ENCODE peak calls at places on chromosomes 1 and 21, in six cellular contexts. F is stimulated activated CD4-positive, alpha-beta T cell treated with anti-CD3 and anti-CD28 coated beads, Interleukin-2, amount 100 ng/mL, for 24 hours; H is cardiac fibroblast; Q is HEK293T; O is RCC 7860; M is natural killer cell treated with Interleukin-12 subunit alpha and Interleukin-12 subunit beta and Interleukin-15 and Interleukin-18, amount 100 ng/mL, for 72 hours. Y is an unnamed sample.

GRCh38 chr1:154971341-154971998 is 923 bp upstream of the SHC1 start:
- DNase-seq in O (no peak), Q (no peak), M (no peak), F (no peak), H (no peak), Y (no peak)

GRCh38 chr1:106480629-106481028 is 575.8 kb upstream of the PRMT6 start:
- DNase-seq in Q (no peak), F (no peak), M (no peak), H (no peak), O (no peak), Y (no peak)

GRCh38 chr21:40016234-40016633 is 149.0 kb downstream of the PCP4 start:
- DNase-seq in H (no peak), F (no peak), M (no peak), O (no peak), Q (no peak), Y (no peak)

GRCh38 chr1:907611-908451 is 15.9 kb upstream of the SAMD11 start:
- DNase-seq in Q (no peak), F (peak; percentile 16), H (no peak), O (no peak), M (no peak), Y (peak; percentile 12)

GRCh38 chr1:4460052-4460451 is 194.4 kb upstream of the AJAP1 start:
- DNase-seq in Q (no peak), M (no peak), O (no peak), F (no peak), H (no peak), Y (no peak)

GRCh38 chr1:88608139-88608943 is 75.7 kb upstream of the PKN2 start:
- DNase-seq in H (peak; percentile 44), M (no peak), O (peak; percentile 37), F (no peak), Q (peak; percentile 58), Y (no peak)

GRCh38 chr1:3409737-3410434 is 44.6 kb upstream of the ARHGEF16 start:
- DNase-seq in M (no peak), H (peak; percentile 64), Q (no peak), O (no peak), F (no peak), Y (no peak)

GRCh38 chr1:244974550-244974949 is 110.2 kb upstream of the HNRNPU start:
- DNase-seq in Q (no peak), O (no peak), F (no peak), H (no peak), M (no peak), Y (no peak)

GRCh38 chr1:56803561-56804156 is 15.5 kb downstream of the FYB2 start:
- DNase-seq in F (no peak), Q (peak; percentile 79), O (no peak), H (peak; percentile 26), M (no peak), Y (no peak)

GRCh38 chr1:7948950-7949349 is 8.3 kb upstream of the TNFRSF9 start:
- DNase-seq in H (peak; percentile 37), Q (no peak), F (peak; percentile 35), M (peak; percentile 70), O (peak; percentile 95), Y (no peak)

GRCh38 chr1:22612657-22613056 is 23.8 kb upstream of the C1QA start:
- DNase-seq in O (no peak), M (no peak), H (no peak), Q (no peak), F (no peak), Y (no peak)

GRCh38 chr1:15245593-15246325 is 1.3 kb upstream of the FHAD1 start:
- DNase-seq in M (no peak), O (no peak), Q (no peak), F (no peak), H (peak; percentile 83), Y (no peak)

GRCh38 chr1:204127597-204128242 is 24.1 kb downstream of the ETNK2 start:
- DNase-seq in M (no peak), F (no peak), Q (peak; percentile 83), O (peak; percentile 43), H (peak; percentile 87), Y (no peak)

GRCh38 chr1:111214086-111214801 is 13.3 kb upstream of the CHI3L2 start:
- DNase-seq in O (no peak), H (no peak), F (no peak), M (no peak), Q (no peak), Y (no peak)

GRCh38 chr1:183300828-183301227 is 114.8 kb downstream of the LAMC2 start:
- DNase-seq in Q (no peak), O (no peak), H (no peak), F (no peak), M (no peak), Y (no peak)

GRCh38 chr1:55869050-55869449 is 653.9 kb upstream of the USP24 start:
- DNase-seq in O (no peak), F (no peak), Q (no peak), M (no peak), H (peak; percentile 48), Y (no peak)

GRCh38 chr1:200154069-200154767 is 126.7 kb downstream of the NR5A2 start:
- DNase-seq in O (peak; percentile 62), M (peak; percentile 82), F (peak; percentile 56), Q (no peak), H (peak; percentile 59), Y (peak; percentile 23)

GRCh38 chr1:41476807-41477361 is 7.6 kb downstream of the EDN2 start:
- DNase-seq in F (no peak), Q (no peak), H (no peak), O (no peak), M (no peak), Y (no peak)

GRCh38 chr1:36874271-36875017 is 159.9 kb downstream of the GRIK3 start:
- DNase-seq in O (no peak), M (peak; percentile 38), H (no peak), Q (no peak), F (no peak), Y (no peak)

GRCh38 chr1:102085896-102086295 is 89.2 kb upstream of the OLFM3 start:
- DNase-seq in M (no peak), F (no peak), O (no peak), Q (no peak), H (no peak), Y (no peak)

GRCh38 chr1:5423109-5423508 is 569.1 kb downstream of the NPHP4 start:
- DNase-seq in M (no peak), H (no peak), Q (no peak), O (no peak), F (peak; percentile 26), Y (no peak)

GRCh38 chr1:89148259-89148658 is 22.3 kb upstream of the GBP2 start:
- DNase-seq in M (no peak), F (no peak), O (no peak), Q (no peak), H (no peak), Y (no peak)

GRCh38 chr1:198465201-198466144 is 75.0 kb downstream of the ATP6V1G3 start:
- DNase-seq in H (peak; percentile 80), F (no peak), O (peak; percentile 39), M (no peak), Q (peak; percentile 34), Y (no peak)

GRCh38 chr1:33128781-33129180 is 47.8 kb downstream of the AZIN2 start:
- DNase-seq in O (no peak), M (no peak), F (no peak), H (no peak), Q (no peak), Y (no peak)

GRCh38 chr1:181482001-181482430 is 1.3 kb upstream of the CACNA1E start:
- DNase-seq in O (no peak), F (no peak), M (no peak), H (no peak), Q (no peak), Y (no peak)

GRCh38 chr1:160101037-160101716 is 2.8 kb upstream of the IGSF8 start:
- DNase-seq in F (peak; percentile 79), M (no peak), O (peak; percentile 68), H (peak; percentile 72), Q (peak; percentile 88), Y (peak; percentile 69)

GRCh38 chr21:41924355-41924754 is 29.5 kb downstream of the C2CD2 start:
- DNase-seq in H (no peak), O (no peak), Q (no peak), F (no peak), M (no peak), Y (no peak)

GRCh38 chr1:72000809-72001208 is 281.5 kb downstream of the NEGR1 start:
- DNase-seq in M (no peak), F (no peak), H (no peak), O (no peak), Q (no peak), Y (no peak)

GRCh38 chr1:87983841-87984240 is 655.2 kb downstream of the LMO4 start:
- DNase-seq in F (no peak), H (peak; percentile 45), O (no peak), M (no peak), Q (no peak), Y (no peak)